ENCODE peak calls at places on chromosomes 16 and 17, in eight cellular contexts. V, Y, K, S, D, F, Q and T are unnamed samples.

GRCh38 chr17:7955414-7956042 is 23.5 kb downstream of the CNTROB start:
- DNase-seq in Q (no peak), D (no peak), Y (no peak), F (no peak), K (no peak), V (no peak), S (no peak), T (no peak)

GRCh38 chr17:65666869-65667268 is 105.4 kb upstream of the AXIN2 start:
- DNase-seq in Q (no peak), Y (no peak), D (no peak), S (no peak), K (no peak), F (no peak), V (no peak), T (no peak)

GRCh38 chr16:21684199-21684598 is 20.4 kb downstream of the OTOA start:
- DNase-seq in F (no peak), Q (peak), V (peak), Y (no peak), K (no peak), S (no peak), D (no peak), T (no peak)

GRCh38 chr17:44216173-44216572 is 3.3 kb downstream of the UBTF start:
- DNase-seq in Y (no peak), S (no peak), Q (no peak), K (peak), F (no peak), D (no peak), V (no peak), T (no peak)

GRCh38 chr16:25109643-25110042 is 1.9 kb upstream of the LCMT1 start:
- DNase-seq in Y (peak), S (no peak), V (peak), K (no peak), D (no peak), F (no peak), Q (no peak), T (no peak)

GRCh38 chr17:74361613-74362391 is at the start of gene BTBD17:
- DNase-seq in D (no peak), K (peak), Y (no peak), F (no peak), Q (peak), V (peak), S (no peak), T (no peak)

GRCh38 chr17:33124185-33124584 is 132.5 kb downstream of the SPACA3 start:
- DNase-seq in Y (no peak), F (no peak), K (no peak), D (no peak), S (no peak), V (no peak), Q (no peak), T (no peak)

GRCh38 chr17:57609878-57610270 is 135.2 kb downstream of the CCDC182 start:
- DNase-seq in Q (no peak), S (no peak), F (no peak), D (no peak), V (no peak), K (no peak), Y (no peak), T (no peak)

GRCh38 chr16:86836503-86837125 is 258.3 kb downstream of the FOXL1 start:
- DNase-seq in F (no peak), K (no peak), V (no peak), Q (no peak), Y (no peak), S (no peak), D (no peak), T (no peak)

GRCh38 chr17:32659419-32659842 is 172.6 kb downstream of the CDK5R1 start:
- DNase-seq in D (no peak), F (peak), V (peak), K (peak), Q (peak), Y (peak), S (peak), T (peak)

GRCh38 chr17:6605142-6605541 is 35.4 kb downstream of the KIAA0753 start:
- DNase-seq in Q (no peak), D (no peak), Y (no peak), S (no peak), F (no peak), K (no peak), V (no peak), T (no peak)

GRCh38 chr17:80882926-80883685 is 108.5 kb upstream of the CHMP6 start:
- DNase-seq in D (no peak), Y (peak), V (no peak), S (no peak), F (no peak), K (peak), Q (no peak), T (no peak)

GRCh38 chr16:65572156-65572555 is 450.3 kb upstream of the CDH11 start:
- DNase-seq in Y (no peak), D (no peak), S (no peak), Q (no peak), K (no peak), V (no peak), F (no peak), T (no peak)

GRCh38 chr17:68054296-68054900 is 18.9 kb downstream of the KPNA2 start:
- DNase-seq in Q (no peak), F (no peak), D (no peak), V (no peak), Y (no peak), S (no peak), K (no peak), T (peak)

GRCh38 chr17:6448473-6448872 is 4.2 kb downstream of the PIMREG start:
- DNase-seq in F (no peak), Q (no peak), D (no peak), V (no peak), S (no peak), K (peak), Y (no peak), T (no peak)

GRCh38 chr16:67164599-67165061 is at the start of gene HSF4:
- DNase-seq in D (no peak), K (peak), Q (no peak), V (peak), S (no peak), Y (peak), F (no peak), T (no peak)

GRCh38 chr17:48552453-48553189 is 7.7 kb upstream of the HOXB2 start:
- DNase-seq in Y (peak), V (no peak), K (no peak), S (no peak), F (no peak), D (no peak), Q (peak), T (no peak)

GRCh38 chr17:74542727-74543383 is 3.1 kb downstream of the CD300C start:
- DNase-seq in K (no peak), V (no peak), Q (no peak), S (no peak), D (no peak), F (no peak), Y (peak), T (no peak)

GRCh38 chr17:9054611-9055010 is 33.3 kb downstream of the NTN1 start:
- DNase-seq in F (no peak), V (no peak), S (no peak), K (no peak), Q (peak), D (no peak), Y (no peak), T (no peak)

GRCh38 chr17:74842599-74843351 is 16.9 kb downstream of the GRIN2C start:
- DNase-seq in V (peak), F (no peak), Q (peak), D (no peak), K (no peak), S (no peak), Y (no peak), T (no peak)

GRCh38 chr17:36612323-36612722 is 10.9 kb downstream of the MRM1 start:
- DNase-seq in S (no peak), K (no peak), F (no peak), V (no peak), Q (no peak), D (no peak), Y (no peak), T (no peak)

GRCh38 chr16:8204769-8205168 is 385.5 kb downstream of the TMEM114 start:
- DNase-seq in Y (no peak), V (no peak), K (no peak), S (no peak), D (no peak), F (no peak), Q (no peak), T (no peak)

GRCh38 chr17:61335105-61335844 is 64.4 kb upstream of the TBX2 start:
- DNase-seq in Y (no peak), Q (no peak), K (peak), S (no peak), V (no peak), F (no peak), D (no peak), T (no peak)

GRCh38 chr16:79697562-79698112 is 97.1 kb upstream of the MAF start:
- DNase-seq in Q (no peak), S (no peak), Y (no peak), F (no peak), V (no peak), D (no peak), K (no peak), T (no peak)

GRCh38 chr16:15790458-15790857 is 66.4 kb downstream of the MYH11 start:
- DNase-seq in Q (no peak), K (peak), V (no peak), Y (no peak), F (no peak), D (no peak), S (no peak), T (no peak)

GRCh38 chr16:85659805-85660511 is 28.8 kb downstream of the GINS2 start:
- DNase-seq in Y (peak), F (peak), K (peak), V (peak), D (no peak), Q (peak), S (no peak), T (peak)

GRCh38 chr17:78266771-78267170 is 35.3 kb downstream of the TMEM235 start:
- DNase-seq in Q (no peak), Y (no peak), V (no peak), F (no peak), S (no peak), K (no peak), D (no peak), T (no peak)

GRCh38 chr16:89915303-89916232 is 3.1 kb upstream of the MC1R start:
- DNase-seq in F (no peak), Q (no peak), V (no peak), S (no peak), Y (peak), D (no peak), K (no peak), T (no peak)

GRCh38 chr17:48611213-48611612 is 396 bp upstream of the HOXB7 start:
- DNase-seq in S (no peak), F (peak), D (no peak), V (no peak), Y (no peak), Q (no peak), K (no peak), T (no peak)

GRCh38 chr16:67734731-67735201 is 15.7 kb upstream of the GFOD2 start:
- DNase-seq in D (no peak), K (no peak), S (no peak), V (no peak), Q (no peak), Y (no peak), F (no peak), T (no peak)

GRCh38 chr17:7745748-7746470 is 28.4 kb downstream of the DNAH2 start:
- DNase-seq in D (no peak), K (no peak), Q (no peak), S (peak), V (peak), Y (no peak), F (no peak), T (no peak)

GRCh38 chr17:50766222-50767023 is 895 bp downstream of the ANKRD40CL start:
- DNase-seq in S (no peak), Q (no peak), F (no peak), Y (no peak), V (no peak), K (peak), D (peak), T (no peak)

GRCh38 chr16:9092282-9092962 is 978 bp downstream of the HAPSTR1 start:
- DNase-seq in Y (peak), V (peak), Q (peak), K (peak), D (no peak), F (peak), S (no peak), T (no peak)

GRCh38 chr17:35046245-35046644 is 17.3 kb downstream of the RFFL start:
- DNase-seq in K (no peak), Y (no peak), D (no peak), S (no peak), F (no peak), V (no peak), Q (no peak), T (no peak)

GRCh38 chr17:35044181-35044580 is 19.3 kb downstream of the RFFL start:
- DNase-seq in Y (no peak), K (no peak), V (no peak), D (no peak), F (no peak), Q (no peak), S (no peak), T (no peak)

GRCh38 chr17:35050170-35050569 is 13.3 kb downstream of the RFFL start:
- DNase-seq in F (no peak), Q (no peak), K (no peak), D (no peak), S (no peak), V (no peak), Y (no peak), T (no peak)

GRCh38 chr17:35048685-35049379 is 14.7 kb downstream of the RFFL start:
- DNase-seq in Q (no peak), F (no peak), D (no peak), Y (no peak), V (no peak), S (no peak), K (no peak), T (no peak)

DNA sequence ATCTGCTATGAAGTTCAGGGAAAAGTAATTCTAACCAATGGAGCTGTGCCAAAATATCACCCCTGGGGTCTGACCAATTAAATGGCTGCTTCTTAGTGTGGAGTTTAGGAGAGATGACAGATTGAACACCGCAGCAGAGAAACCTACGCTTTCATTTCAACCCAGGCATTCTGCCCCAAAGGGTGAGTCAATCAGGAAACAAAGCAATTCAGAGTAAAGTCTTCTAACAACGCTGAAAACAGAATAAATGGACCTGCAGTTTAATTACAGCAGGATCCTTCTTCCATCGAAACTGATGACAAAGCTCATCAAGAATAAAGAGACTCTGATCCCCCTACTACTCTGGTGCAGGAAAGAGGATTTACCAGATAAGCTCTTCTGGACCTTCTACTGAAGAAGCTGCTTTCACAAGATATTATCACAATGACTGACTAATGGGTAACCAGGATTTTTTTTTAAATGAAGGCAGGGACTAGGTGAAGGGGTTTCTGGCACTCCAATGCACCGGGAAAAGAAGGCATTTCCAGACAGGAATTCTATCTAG is 16.7 kb downstream of the RFFL start:
- DNase-seq in Q (no peak), S (no peak), F (no peak), K (no peak), Y (no peak), V (peak), D (no peak), T (no peak)
- TF ChIP-seq POLR2AphosphoS5 in Q (no peak), S (no peak), F (no peak), K (no peak), Y (no peak), V (no peak), D (no peak), T (no peak)

GRCh38 chr17:82947051-82947991 is 107.5 kb upstream of the ZNF750 start:
- DNase-seq in Y (peak), D (no peak), Q (no peak), K (peak), S (no peak), F (no peak), V (no peak), T (no peak)
- TF ChIP-seq POLR2AphosphoS5 in Y (no peak), D (no peak), Q (no peak), K (peak), S (no peak), F (no peak), V (no peak), T (no peak)

GRCh38 chr17:2214047-2214717 is 89.4 kb downstream of the SMG6 start:
- DNase-seq in D (peak), Y (peak), Q (no peak), S (no peak), F (no peak), V (peak), K (no peak), T (no peak)
- TF ChIP-seq POLR2AphosphoS5 in D (peak), Y (peak), Q (no peak), S (no peak), F (no peak), V (no peak), K (peak), T (peak)

DNA sequence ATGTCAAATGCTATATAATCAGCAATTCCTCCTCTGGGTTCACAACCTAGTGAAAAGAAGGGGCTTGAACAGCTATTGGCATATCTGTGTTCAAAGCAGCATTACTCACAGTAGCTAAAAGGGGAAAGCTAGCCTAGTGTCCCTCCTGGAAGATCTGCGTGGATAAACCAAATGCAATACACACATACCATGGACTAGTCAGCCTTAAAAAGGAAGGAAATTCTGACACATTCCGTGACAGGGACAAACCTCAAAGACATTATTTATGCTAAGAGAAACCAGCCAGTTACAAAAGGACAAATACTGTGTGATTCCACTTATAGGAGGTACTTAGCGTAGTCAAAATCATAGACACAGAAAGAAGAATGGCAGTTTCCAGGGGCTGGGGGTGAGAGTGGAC is 90.1 kb downstream of the XYLT1 start:
- DNase-seq in D (no peak), K (no peak), F (no peak), S (no peak), Y (no peak), Q (no peak), V (no peak), T (no peak)
- TF ChIP-seq POLR2AphosphoS5 in D (peak), K (no peak), F (no peak), S (no peak), Y (peak), Q (no peak), V (no peak), T (no peak)

GRCh38 chr17:79730769-79731483 is at the start of gene ENPP7:
- DNase-seq in V (no peak), D (no peak), Q (no peak), K (no peak), Y (no peak), F (no peak), S (no peak), T (no peak)

GRCh38 chr17:79732246-79732645 is 1.5 kb downstream of the ENPP7 start:
- DNase-seq in D (no peak), V (no peak), F (no peak), Y (no peak), S (no peak), Q (no peak), K (no peak), T (no peak)

GRCh38 chr17:79735096-79735495 is 4.4 kb downstream of the ENPP7 start:
- DNase-seq in S (no peak), Q (no peak), F (no peak), Y (no peak), K (no peak), V (no peak), D (no peak), T (no peak)

GRCh38 chr17:79733692-79734070 is 2.9 kb downstream of the ENPP7 start:
- DNase-seq in Y (no peak), V (no peak), K (no peak), F (no peak), D (no peak), Q (no peak), S (no peak), T (no peak)

DNA sequence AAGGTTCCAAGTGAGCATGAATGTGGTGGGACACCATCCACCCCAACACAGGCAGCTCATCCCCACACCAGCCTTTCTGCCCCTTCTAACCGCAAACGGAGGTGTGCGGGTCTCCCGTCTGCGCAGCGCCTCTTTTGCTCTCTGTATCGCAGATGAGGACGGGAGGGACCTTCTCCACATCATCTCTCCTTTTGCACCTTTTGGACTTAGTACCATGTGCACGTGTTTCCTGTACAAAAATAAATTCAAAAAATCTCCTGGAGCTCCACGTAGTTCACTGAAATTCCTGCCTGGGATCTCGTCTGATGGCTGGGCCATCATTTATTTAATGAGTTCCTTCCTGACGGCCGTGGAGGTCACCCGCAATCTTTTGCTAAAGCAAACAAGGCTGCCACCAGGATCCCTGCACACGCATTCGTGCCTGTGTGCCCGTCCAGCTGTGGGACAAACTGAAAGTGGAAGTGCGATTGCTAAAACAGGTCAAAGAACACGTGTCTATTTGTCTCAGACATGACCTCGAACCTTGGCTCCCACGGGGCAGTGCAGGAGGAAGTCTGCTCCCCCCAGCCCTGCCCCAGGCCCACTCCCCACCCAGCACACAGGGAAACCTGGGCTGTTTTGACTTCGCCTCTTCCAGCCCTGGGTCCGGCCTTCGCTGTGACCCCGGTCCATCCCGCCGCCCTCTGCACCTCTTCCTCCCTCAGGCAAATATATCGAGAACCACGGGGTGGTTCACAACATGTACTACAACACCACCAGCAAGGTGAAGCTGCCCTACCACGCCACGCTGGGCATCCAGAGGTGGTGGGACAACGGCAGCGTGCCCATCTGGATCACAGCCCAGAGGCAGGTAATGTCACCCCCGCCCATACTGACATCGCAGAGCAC is 2.3 kb downstream of the ENPP7 start:
- DNase-seq in D (no peak), S (peak), Y (no peak), V (no peak), K (no peak), Q (no peak), F (peak), T (no peak)
- TF ChIP-seq POLR2AphosphoS5 in D (no peak), S (no peak), Y (no peak), V (no peak), K (peak), Q (no peak), F (peak), T (no peak)